ENCODE peak calls at places on chromosomes 11 and 22, in eight cellular contexts. Z is upper lobe of right lung, S is ascending aorta, D is astrocyte of the spinal cord, B is bronchial epithelial cell, K is heart left ventricle, H is pancreas, T is left ventricle myocardium inferior. R is an unnamed sample.

GRCh38 chr22:24419480-24419860 is 7.9 kb upstream of the ADORA2A start:
- DNase-seq in Z (no peak), S (no peak), D (no peak), B (no peak), K (no peak), H (no peak), T (no peak), R (no peak)

GRCh38 chr11:83725718-83726117 is 439.6 kb upstream of the CCDC90B start:
- DNase-seq in Z (no peak), S (no peak), D (no peak), B (no peak), K (no peak), H (no peak), T (no peak), R (no peak)

GRCh38 chr11:128323381-128323780 is 264.0 kb downstream of the ETS1 start:
- DNase-seq in Z (no peak), S (no peak), D (no peak), B (no peak), K (peak; percentile 26), H (no peak), T (no peak), R (no peak)

GRCh38 chr11:119831011-119831410 is 102.0 kb upstream of the NECTIN1 start:
- DNase-seq in Z (no peak), S (no peak), D (no peak), B (no peak), K (no peak), H (no peak), T (no peak), R (no peak)

GRCh38 chr22:17675584-17675983 is 37.0 kb downstream of the BCL2L13 start:
- DNase-seq in Z (no peak), S (no peak), D (no peak), B (no peak), K (no peak), H (no peak), T (no peak), R (no peak)

GRCh38 chr22:32618461-32619140 is 144.0 kb downstream of the FBXO7 start:
- DNase-seq in Z (no peak), S (no peak), D (no peak), B (no peak), K (peak; percentile 63), H (no peak), T (peak; percentile 66), R (no peak)

GRCh38 chr11:12989428-12990242 is 19.5 kb upstream of the RASSF10 start:
- DNase-seq in Z (no peak), S (no peak), D (no peak), B (peak; percentile 92), K (no peak), H (no peak), T (no peak), R (no peak)

GRCh38 chr11:120780239-120780638 is 243.7 kb upstream of the TBCEL start:
- DNase-seq in Z (no peak), S (no peak), D (peak; percentile 14), B (peak; percentile 68), K (no peak), H (no peak), T (no peak), R (no peak)

GRCh38 chr22:19799322-19800190 is 39.0 kb downstream of the TBX1 start:
- DNase-seq in Z (no peak), S (peak; percentile 36), D (peak; percentile 94), B (no peak), K (no peak), H (no peak), T (peak; percentile 35), R (no peak)

GRCh38 chr22:34917239-34917638 is 148.7 kb upstream of the ISX start:
- DNase-seq in Z (no peak), S (no peak), D (no peak), B (no peak), K (no peak), H (no peak), T (no peak), R (no peak)

GRCh38 chr11:114196994-114197702 is 99.1 kb upstream of the NNMT start:
- DNase-seq in Z (no peak), S (no peak), D (no peak), B (no peak), K (no peak), H (no peak), T (no peak), R (no peak)

GRCh38 chr11:35932121-35932520 is 11.7 kb upstream of the LDLRAD3 start:
- DNase-seq in Z (no peak), S (no peak), D (no peak), B (no peak), K (no peak), H (no peak), T (no peak), R (no peak)

GRCh38 chr22:47354668-47355387 is 592.4 kb downstream of the TBC1D22A start:
- DNase-seq in Z (no peak), S (no peak), D (no peak), B (no peak), K (no peak), H (peak; percentile 3), T (no peak), R (no peak)

GRCh38 chr22:31662668-31663037 is 638 bp upstream of the PISD start:
- DNase-seq in Z (no peak), S (no peak), D (no peak), B (no peak), K (no peak), H (no peak), T (no peak), R (no peak)

GRCh38 chr11:92123540-92123939 is 101.1 kb upstream of the FAT3 start:
- DNase-seq in Z (no peak), S (no peak), D (peak; percentile 77), B (peak; percentile 71), K (no peak), H (no peak), T (no peak), R (no peak)

GRCh38 chr11:134604886-134605285 is 192.8 kb upstream of the B3GAT1 start:
- DNase-seq in Z (no peak), S (no peak), D (no peak), B (no peak), K (no peak), H (no peak), T (no peak), R (no peak)

GRCh38 chr11:64268028-64268686 is 16.3 kb downstream of the BAD start:
- DNase-seq in Z (no peak), S (no peak), D (no peak), B (no peak), K (no peak), H (no peak), T (no peak), R (no peak)

GRCh38 chr22:45235101-45235777 is 5.5 kb downstream of the KIAA0930 start:
- DNase-seq in Z (no peak), S (no peak), D (no peak), B (no peak), K (peak; percentile 63), H (no peak), T (no peak), R (peak; percentile 88)

GRCh38 chr22:45916515-45916914 is 60.4 kb downstream of the WNT7B start:
- DNase-seq in Z (no peak), S (no peak), D (peak; percentile 54), B (no peak), K (no peak), H (no peak), T (no peak), R (no peak)

GRCh38 chr11:257766-258493 is 20.3 kb upstream of the NLRP6 start:
- DNase-seq in Z (no peak), S (no peak), D (no peak), B (no peak), K (no peak), H (no peak), T (no peak), R (no peak)

GRCh38 chr22:38238519-38239051 is 34.2 kb downstream of the TMEM184B start:
- DNase-seq in Z (no peak), S (no peak), D (peak; percentile 46), B (no peak), K (peak; percentile 69), H (peak; percentile 70), T (no peak), R (no peak)

GRCh38 chr11:29333993-29334780 is 682.6 kb downstream of the KCNA4 start:
- DNase-seq in Z (no peak), S (no peak), D (peak; percentile 83), B (peak; percentile 58), K (no peak), H (no peak), T (no peak), R (no peak)

GRCh38 chr11:97234016-97234415 is 844.2 kb downstream of the JRKL start:
- DNase-seq in Z (no peak), S (no peak), D (no peak), B (no peak), K (no peak), H (no peak), T (no peak), R (no peak)

GRCh38 chr11:97237151-97237550 is 847.3 kb downstream of the JRKL start:
- DNase-seq in Z (no peak), S (no peak), D (no peak), B (no peak), K (no peak), H (no peak), T (no peak), R (no peak)
- H3K4me3 ChIP-seq in Z (no peak overlapping the region), S (no peak overlapping the region), D (no peak overlapping the region), B (no peak overlapping the region), K (no peak overlapping the region), H (no peak overlapping the region), T (no peak overlapping the region), R (no peak overlapping the region)

DNA sequence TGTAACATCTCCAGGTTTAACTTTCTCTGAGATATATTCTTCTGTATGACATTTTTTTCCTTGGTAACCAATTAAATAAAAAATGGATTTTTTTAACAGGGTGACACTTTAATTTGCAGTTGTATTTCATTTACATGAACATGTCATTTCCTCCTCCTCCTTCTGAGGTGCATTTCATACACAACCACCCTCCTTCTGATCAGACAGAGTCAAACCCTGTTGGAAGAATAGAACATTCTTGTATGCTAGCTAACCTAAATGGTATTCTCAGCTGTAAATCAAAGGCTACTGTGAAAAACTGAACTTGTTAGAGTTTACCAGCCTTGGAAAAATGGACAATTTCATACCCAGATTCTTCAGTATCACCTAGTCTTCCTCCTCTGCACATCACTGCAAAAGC is 52.7 kb upstream of the CHRM4 start:
- DNase-seq in Z (no peak), S (no peak), D (no peak), B (no peak), K (no peak), H (no peak), T (no peak), R (no peak)
- TF ChIP-seq CTCF in Z (no peak), S (no peak), D (no peak), B (no peak), K (no peak), H (no peak), T (no peak), R (no peak)

DNA sequence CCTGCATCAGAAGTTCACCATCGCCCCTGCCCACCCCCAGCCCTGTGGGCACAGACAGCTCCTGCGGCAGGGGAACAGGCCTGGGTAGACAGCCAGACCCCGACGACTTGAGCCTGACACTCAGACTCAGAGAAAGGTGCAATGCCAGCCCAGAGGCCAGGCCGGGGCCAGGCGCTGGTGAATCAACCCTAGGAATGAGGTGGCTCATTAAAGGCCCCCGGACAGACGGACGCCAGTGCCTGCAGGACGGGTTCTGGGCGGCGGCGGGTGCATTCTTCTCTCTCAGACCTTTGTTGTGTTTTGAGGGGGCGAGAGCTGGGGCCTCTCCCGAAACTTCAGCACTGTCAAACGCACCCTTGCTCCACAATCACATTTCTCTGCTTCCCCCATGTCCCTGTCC is 5.6 kb downstream of the OVOL1 start:
- DNase-seq in Z (no peak), S (no peak), D (no peak), B (no peak), K (no peak), H (no peak), T (no peak), R (no peak)
- H3K4me3 ChIP-seq in Z (no peak overlapping the region), S (no peak overlapping the region), D (no peak overlapping the region), B (no peak overlapping the region), K (no peak overlapping the region), H (no peak overlapping the region), T (no peak overlapping the region), R (no peak overlapping the region)

GRCh38 chr11:1398506-1399235 is 8.9 kb downstream of the BRSK2 start:
- DNase-seq in Z (no peak), S (no peak), D (no peak), B (no peak), K (no peak), H (no peak), T (no peak), R (no peak)
- TF ChIP-seq CTCF in Z (no peak), S (no peak), D (no peak), B (no peak), K (no peak), H (no peak), T (no peak), R (no peak)